ENCODE peak calls at places on chromosome X, in four cellular contexts. T is upper lobe of right lung; H is naive thymus-derived CD4-positive, alpha-beta T cell; V is esophagus muscularis mucosa. D is an unnamed sample. For H3K4me1, the result is how much of the 10 kb centered on the place peaks cover.

GRCh38 chrX:152927858-152928760 is 30.2 kb downstream of the ZNF185 start:
- DNase-seq in V (no peak), T (no peak), H (no peak), D (no peak)

GRCh38 chrX:102658551-102658950 is 7.3 kb downstream of the GPRASP1 start:
- DNase-seq in V (no peak), H (no peak), T (no peak), D (no peak)

GRCh38 chrX:20438871-20439526 is 172.3 kb upstream of the RPS6KA3 start:
- DNase-seq in V (no peak), H (no peak), T (no peak), D (no peak)

GRCh38 chrX:136879001-136879667 is 1.4 kb downstream of the RBMX start:
- DNase-seq in V (no peak), H (peak), T (no peak), D (peak)

GRCh38 chrX:10567136-10567535 is 53.2 kb downstream of the MID1 start:
- DNase-seq in T (no peak), H (no peak), V (no peak), D (no peak)

GRCh38 chrX:39601193-39602085 is 496.3 kb downstream of the BCOR start:
- DNase-seq in V (no peak), T (no peak), H (no peak), D (no peak)

GRCh38 chrX:56803849-56804681 is 75.0 kb downstream of the NBDY start:
- DNase-seq in H (no peak), V (no peak), T (no peak), D (no peak)

GRCh38 chrX:76253432-76253831 is 80.6 kb downstream of the PBDC1 start:
- DNase-seq in H (peak), T (no peak), V (no peak), D (no peak)

GRCh38 chrX:68824152-68824433 is 4.7 kb upstream of the EFNB1 start:
- DNase-seq in T (no peak), V (no peak), H (no peak), D (no peak)

GRCh38 chrX:22135994-22136684 is 104.0 kb downstream of the PHEX start:
- DNase-seq in T (no peak), H (peak), V (no peak), D (peak)

GRCh38 chrX:95346854-95347253 is 1337.8 kb upstream of the DIAPH2 start:
- DNase-seq in T (no peak), V (no peak), H (no peak), D (no peak)

GRCh38 chrX:128928636-128929035 is 594.7 kb downstream of the SMARCA1 start:
- DNase-seq in T (no peak), H (no peak), V (no peak), D (no peak)

GRCh38 chrX:100636321-100636991 is at the start of gene TSPAN6:
- DNase-seq in H (peak), V (peak), T (peak), D (peak)

GRCh38 chrX:100409316-100410082 is 574 bp downstream of the PCDH19 start:
- DNase-seq in H (no peak), V (no peak), T (no peak), D (no peak)

GRCh38 chrX:97898798-97899197 is 1015.1 kb downstream of the RPA4 start:
- DNase-seq in T (no peak), H (no peak), V (no peak), D (no peak)

GRCh38 chrX:107775734-107776511 is at the start of gene TSC22D3:
- DNase-seq in V (peak), H (peak), T (peak), D (peak)

GRCh38 chrX:13488706-13489105 is 80.7 kb upstream of the EGFL6 start:
- DNase-seq in V (no peak), T (no peak), H (no peak), D (no peak)
- H3K27ac ChIP-seq in V (peak), T (peak), H (no peak), D (no peak)

DNA sequence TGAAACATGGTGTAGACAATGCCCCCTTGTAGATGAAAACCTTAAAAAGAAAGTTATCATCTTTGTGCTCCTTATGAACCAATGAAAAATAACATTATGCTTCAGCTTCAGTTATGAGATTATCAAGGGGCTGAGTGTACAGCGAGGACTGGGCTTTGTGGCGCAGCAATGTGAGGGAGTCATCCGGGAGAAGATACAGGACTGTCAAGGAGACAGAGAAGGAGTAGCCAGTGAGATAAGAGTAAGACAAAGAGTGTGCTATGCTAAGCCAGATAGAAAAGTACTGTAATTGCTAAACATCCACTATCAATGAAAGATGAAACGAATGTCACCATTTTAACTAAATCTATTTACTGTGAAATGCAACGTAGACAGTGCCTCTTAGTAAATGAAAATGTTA is 3.6 kb upstream of the KLHL15 start:
- DNase-seq in T (no peak), H (no peak), V (no peak), D (no peak)
- H3K4me3 ChIP-seq in T (no peak), H (no peak), V (no peak), D (no peak)

GRCh38 chrX:119760026-119760902 is 1.9 kb downstream of the SOWAHD start:
- DNase-seq in T (no peak), H (no peak), V (no peak), D (no peak)
- H3K4me1 ChIP-seq in T (under half), H (under half), V (under half), D (under half)

DNA sequence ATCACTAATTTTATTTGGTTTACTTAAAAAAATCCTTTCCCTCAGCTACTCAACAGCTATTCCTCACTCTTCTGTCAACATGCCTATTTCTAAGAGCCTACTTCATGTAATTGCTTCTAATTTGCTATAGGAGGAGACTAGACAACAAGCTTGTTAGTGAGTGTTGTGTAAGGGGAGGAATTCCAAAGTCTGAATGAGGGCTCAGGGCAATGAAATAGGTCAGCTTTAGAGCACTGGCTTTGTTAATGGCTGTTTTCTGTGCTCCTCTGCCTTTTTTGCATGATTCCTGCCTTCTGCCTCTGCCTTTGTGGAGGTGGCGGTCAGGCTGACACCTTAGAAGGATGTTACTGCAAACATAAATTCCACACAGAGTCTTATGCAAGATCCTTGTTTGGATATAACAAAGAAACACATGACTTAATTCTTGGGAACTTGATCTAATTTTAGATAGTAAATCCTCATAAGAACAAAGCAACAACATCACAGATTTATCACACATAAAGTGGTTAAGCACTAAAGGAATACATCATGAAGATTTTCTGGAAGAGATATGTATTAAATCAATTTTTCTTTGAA is 15.0 kb upstream of the PAGE1 start:
- DNase-seq in T (no peak), V (no peak), H (no peak), D (no peak)
- H3K27ac ChIP-seq in T (no peak), V (no peak), H (no peak), D (no peak)

DNA sequence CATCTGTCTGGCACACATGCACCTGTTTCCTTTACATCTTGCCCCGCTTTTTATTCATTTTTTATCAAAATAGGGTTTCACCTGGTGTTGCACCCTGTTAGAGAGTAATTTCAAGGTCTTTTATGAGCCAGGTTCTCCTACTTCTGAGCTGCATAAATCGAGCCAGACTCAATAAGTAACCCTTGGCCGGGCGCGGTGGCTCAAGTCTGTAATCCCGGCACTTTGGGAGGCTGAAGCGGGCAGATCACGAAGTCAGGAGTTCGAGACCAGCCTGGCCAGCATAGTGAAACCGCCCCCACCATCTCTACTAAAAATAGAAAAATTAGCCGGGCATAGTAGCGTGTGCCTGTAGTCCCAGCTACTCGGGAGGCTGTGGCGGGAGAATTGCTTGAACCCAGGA is 1.0 kb upstream of the PPP2R3B start:
- DNase-seq in T (no peak), V (no peak), H (no peak), D (no peak)
- H3K4me3 ChIP-seq in T (peak), V (peak), H (peak), D (peak)

GRCh38 chrX:7218321-7219152 is 70.6 kb upstream of the PUDP start:
- DNase-seq in V (no peak), T (no peak), H (no peak), D (no peak)

GRCh38 chrX:7219153-7219705 is 71.3 kb upstream of the PUDP start:
- DNase-seq in H (no peak), V (no peak), T (no peak), D (no peak)

GRCh38 chrX:7216981-7217587 is 69.1 kb upstream of the PUDP start:
- DNase-seq in V (no peak), T (no peak), H (no peak), D (no peak)

GRCh38 chrX:7214251-7214650 is 66.3 kb upstream of the PUDP start:
- DNase-seq in T (no peak), V (no peak), H (no peak), D (no peak)

GRCh38 chrX:7215842-7216241 is 67.9 kb upstream of the PUDP start:
- DNase-seq in H (no peak), T (no peak), V (no peak), D (no peak)
- H3K4me1 ChIP-seq in H (under half), T (under half), V (under half), D (under half)

GRCh38 chrX:48923771-48924170 is 4.9 kb upstream of the PIM2 start:
- DNase-seq in T (no peak), H (no peak), V (no peak), D (no peak)
- H3K27ac ChIP-seq in T (no peak), H (peak), V (no peak), D (no peak)

DNA sequence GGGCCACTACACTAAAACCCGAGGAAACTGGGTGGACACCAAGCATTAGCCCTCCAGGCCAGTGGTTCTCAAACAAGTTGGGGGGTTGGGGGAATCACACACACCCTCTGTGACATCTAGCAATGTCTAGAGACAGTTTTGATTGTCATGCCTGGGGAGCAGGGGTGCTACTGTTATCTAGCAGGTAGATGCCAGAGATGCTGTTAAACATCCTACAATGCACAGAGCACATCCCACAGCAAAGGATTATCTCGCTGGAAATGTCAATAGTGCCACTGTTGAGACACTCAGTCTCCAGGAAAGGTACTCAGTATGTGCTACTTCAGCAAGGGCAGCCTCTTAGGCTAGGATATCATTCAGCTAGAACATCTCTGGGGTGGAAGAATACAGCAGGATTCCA is 1.3 kb downstream of the SMC1A start:
- DNase-seq in T (no peak), V (no peak), H (no peak), D (no peak)
- H3K4me3 ChIP-seq in T (peak), V (peak), H (peak), D (peak)

D was measured in CD8-positive, alpha-beta memory T cell.